ENCODE peak calls at places on chromosomes 6 and 20, in six cellular contexts. W is T-helper 17 cell, R is memory B cell, E is adrenal gland, L is T follicular helper cell, O is heart right ventricle. D is an unnamed sample.
A peak's percentile ranks its signal among the peaks of the same experiment; 100 is the strongest.

GRCh38 chr6:125182237-125183018 is 28.9 kb downstream of the TPD52L1 start:
- DNase-seq in O (no peak), W (no peak), E (no peak), L (no peak), R (no peak), D (no peak)

GRCh38 chr6:392441-393390 is 1.2 kb downstream of the IRF4 start:
- DNase-seq in W (no peak), O (no peak), E (no peak), L (no peak), R (peak; percentile 60), D (no peak)

GRCh38 chr20:1185781-1186334 is 1.1 kb upstream of the TMEM74B start:
- DNase-seq in O (peak; percentile 59), W (no peak), R (peak; percentile 33), L (peak; percentile 24), E (peak; percentile 44), D (no peak)

GRCh38 chr6:69696273-69696672 is 100.5 kb downstream of the LMBRD1 start:
- DNase-seq in O (no peak), L (no peak), E (no peak), R (no peak), W (no peak), D (no peak)

GRCh38 chr6:133542056-133542821 is 301.1 kb downstream of the EYA4 start:
- DNase-seq in R (no peak), W (no peak), E (no peak), L (no peak), O (no peak), D (no peak)

GRCh38 chr6:111409430-111409829 is 73.6 kb downstream of the REV3L start:
- DNase-seq in W (no peak), E (no peak), R (no peak), L (no peak), O (no peak), D (no peak)

GRCh38 chr6:120826253-120826652 is 508.0 kb downstream of the TBC1D32 start:
- DNase-seq in W (no peak), O (no peak), E (peak; percentile 34), L (no peak), R (no peak), D (no peak)

GRCh38 chr6:111973897-111974639 is 79.8 kb upstream of the CCN6 start:
- DNase-seq in O (no peak), L (no peak), E (no peak), R (no peak), W (no peak), D (no peak)

GRCh38 chr6:113979930-113980329 is 9.0 kb upstream of the HDAC2 start:
- DNase-seq in O (no peak), L (no peak), R (no peak), E (no peak), W (no peak), D (no peak)

GRCh38 chr20:50580016-50580747 is 70.0 kb downstream of the PTPN1 start:
- DNase-seq in W (no peak), L (peak; percentile 31), O (peak; percentile 71), R (peak; percentile 77), E (peak; percentile 81), D (no peak)